ENCODE peak calls at places on chromosomes 7 and 10, in eight cellular contexts. V is vagina; X is fibroblast of mammary gland; I is activated CD8-positive, alpha-beta memory T cell treated with anti-CD3 and anti-CD28 coated beads for 1 hour; B is KBM-7; E is fibroblast of the aortic adventitia; P is T1000; K is anterior cingulate cortex. A is an unnamed sample.

GRCh38 chr7:105911961-105912575 is 35.7 kb upstream of the ATXN7L1 start:
- DNase-seq in X (peak), V (no peak), P (no peak), B (no peak), I (no peak), E (peak), K (no peak), A (no peak)

GRCh38 chr10:44938938-44939337 is 20.7 kb upstream of the RASSF4 start:
- DNase-seq in I (no peak), X (peak), K (no peak), P (no peak), B (no peak), E (no peak), V (no peak), A (no peak)

GRCh38 chr7:138359891-138360582 is 100.0 kb upstream of the TRIM24 start:
- DNase-seq in X (no peak), E (no peak), B (no peak), V (no peak), K (no peak), I (no peak), P (no peak), A (no peak)

GRCh38 chr10:78419481-78420265 is 386.0 kb downstream of the RPS24 start:
- DNase-seq in V (no peak), E (no peak), K (no peak), B (no peak), P (no peak), X (no peak), I (no peak), A (no peak)

GRCh38 chr10:121245799-121246198 is 352.4 kb downstream of the FGFR2 start:
- DNase-seq in K (no peak), V (no peak), E (no peak), X (no peak), P (no peak), B (no peak), I (no peak), A (no peak)

GRCh38 chr7:30521532-30521931 is 16.9 kb upstream of the GGCT start:
- DNase-seq in K (no peak), X (peak), V (no peak), I (no peak), B (no peak), P (no peak), E (peak), A (no peak)

GRCh38 chr7:112103246-112103645 is 103.0 kb downstream of the DOCK4 start:
- DNase-seq in X (peak), P (no peak), I (no peak), B (peak), K (no peak), V (no peak), E (no peak), A (no peak)

GRCh38 chr10:129224065-129224464 is 243.0 kb upstream of the MGMT start:
- DNase-seq in I (no peak), P (no peak), V (no peak), X (no peak), K (no peak), B (no peak), E (no peak), A (no peak)

GRCh38 chr10:6501931-6502330 is 78.1 kb downstream of the PRKCQ start:
- DNase-seq in P (no peak), X (no peak), I (no peak), E (no peak), K (no peak), V (no peak), B (no peak), A (no peak)

GRCh38 chr10:89327803-89328441 is at the start of gene IFIT3:
- DNase-seq in E (peak), I (no peak), B (peak), X (peak), P (peak), V (no peak), K (peak), A (peak)

GRCh38 chr10:115953203-115953602 is 319.8 kb downstream of the GFRA1 start:
- DNase-seq in X (no peak), V (no peak), P (no peak), E (no peak), K (no peak), I (no peak), B (no peak), A (no peak)

GRCh38 chr10:102394079-102394800 is 1.3 kb upstream of the NFKB2 start:
- DNase-seq in K (no peak), E (peak), I (peak), B (peak), P (peak), X (peak), V (peak), A (peak)

GRCh38 chr10:75568721-75569120 is 137.3 kb downstream of the LRMDA start:
- DNase-seq in V (no peak), B (no peak), X (peak), P (no peak), K (no peak), E (no peak), I (no peak), A (no peak)